ENCODE peak calls at places on chromosome 3, in six cellular contexts. P is GDM1, A is Right ventricle myocardium superior, D is ELF-1, L is sigmoid colon, E is endodermal cell. J is an unnamed sample.

GRCh38 chr3:44554626-44555592 is at the start of gene ZKSCAN7:
- DNase-seq in D (peak), A (peak), E (peak), L (peak), P (no peak), J (no peak)

GRCh38 chr3:15241341-15241740 is 35.3 kb downstream of the CAPN7 start:
- DNase-seq in L (peak), E (peak), D (no peak), A (peak), P (peak), J (peak)

GRCh38 chr3:122519693-122520092 is 5.0 kb upstream of the KPNA1 start:
- DNase-seq in P (no peak), E (no peak), L (no peak), A (no peak), D (no peak), J (no peak)

GRCh38 chr3:41893977-41894376 is 67.9 kb downstream of the ULK4 start:
- DNase-seq in E (no peak), A (no peak), P (no peak), L (no peak), D (no peak), J (no peak)

GRCh38 chr3:193822492-193823220 is 229.6 kb downstream of the OPA1 start:
- DNase-seq in D (no peak), P (no peak), E (peak), L (no peak), A (no peak), J (no peak)

GRCh38 chr3:105473521-105474223 is 107.0 kb downstream of the ALCAM start:
- DNase-seq in P (no peak), A (no peak), E (no peak), L (no peak), D (no peak), J (no peak)

GRCh38 chr3:127368186-127369032 is 80.6 kb upstream of the PRR20G start:
- DNase-seq in A (no peak), D (no peak), E (peak), L (no peak), P (no peak), J (no peak)

GRCh38 chr3:20405731-20406130 is 219.7 kb upstream of the SGO1 start:
- DNase-seq in P (no peak), E (no peak), L (no peak), A (no peak), D (no peak), J (no peak)

GRCh38 chr3:24370352-24370751 is 124.3 kb downstream of the THRB start:
- DNase-seq in D (no peak), P (no peak), A (no peak), E (no peak), L (no peak), J (no peak)